ENCODE peak calls at places on chromosomes 1 and 21, in five cellular contexts. One of them, this sample, is unnamed.
A peak's percentile ranks its signal among the peaks of the same experiment; 100 is the strongest.

GRCh38 chr21:43328171-43328570 is 98.8 kb downstream of the SIK1 start:
- DNase-seq in psoas muscle: no peak
- DNase-seq in MM.1S: no peak
- DNase-seq in transverse colon: no peak
- DNase-seq in A549: no peak
- DNase-seq in this sample: no peak

GRCh38 chr1:19468397-19468956 is 16.9 kb downstream of the CAPZB start:
- DNase-seq in psoas muscle: no peak
- DNase-seq in MM.1S: no peak
- DNase-seq in transverse colon: peak; percentile 93
- DNase-seq in A549: peak; percentile 37
- DNase-seq in this sample: peak; percentile 68

GRCh38 chr21:33067457-33067856 is 2.5 kb upstream of the OLIG1 start:
- DNase-seq in psoas muscle: no peak
- DNase-seq in MM.1S: no peak
- DNase-seq in transverse colon: no peak
- DNase-seq in A549: no peak
- DNase-seq in this sample: no peak

GRCh38 chr1:27306892-27307850 is 14.8 kb upstream of the TMEM222 start:
- DNase-seq in psoas muscle: no peak
- DNase-seq in MM.1S: no peak
- DNase-seq in transverse colon: no peak
- DNase-seq in A549: no peak
- DNase-seq in this sample: no peak

GRCh38 chr1:5897281-5897680 is 94.9 kb downstream of the NPHP4 start:
- DNase-seq in psoas muscle: no peak
- DNase-seq in MM.1S: no peak
- DNase-seq in transverse colon: no peak
- DNase-seq in A549: no peak
- DNase-seq in this sample: no peak

GRCh38 chr1:178784131-178784536 is 59.1 kb downstream of the RALGPS2 start:
- DNase-seq in psoas muscle: no peak
- DNase-seq in MM.1S: peak; percentile 23
- DNase-seq in transverse colon: no peak
- DNase-seq in A549: no peak
- DNase-seq in this sample: no peak

GRCh38 chr1:217747156-217747769 is 116.1 kb downstream of the SPATA17 start:
- DNase-seq in psoas muscle: no peak
- DNase-seq in MM.1S: peak; percentile 56
- DNase-seq in transverse colon: no peak
- DNase-seq in A549: peak; percentile 7
- DNase-seq in this sample: no peak

GRCh38 chr1:182408435-182409070 is 8.1 kb upstream of the TEDDM1 start:
- DNase-seq in psoas muscle: no peak
- DNase-seq in MM.1S: no peak
- DNase-seq in transverse colon: peak; percentile 58
- DNase-seq in A549: no peak
- DNase-seq in this sample: no peak

GRCh38 chr1:54816951-54817350 is 15.8 kb upstream of the TTC22 start:
- DNase-seq in psoas muscle: no peak
- DNase-seq in MM.1S: no peak
- DNase-seq in transverse colon: no peak
- DNase-seq in A549: no peak
- DNase-seq in this sample: no peak

GRCh38 chr1:151828931-151829330 is 2.7 kb downstream of the RORC start:
- DNase-seq in psoas muscle: peak; percentile 48
- DNase-seq in MM.1S: no peak
- DNase-seq in transverse colon: no peak
- DNase-seq in A549: no peak
- DNase-seq in this sample: no peak

GRCh38 chr1:201127755-201128455 is 921 bp upstream of the ASCL5 start:
- DNase-seq in psoas muscle: no peak
- DNase-seq in MM.1S: no peak
- DNase-seq in transverse colon: no peak
- DNase-seq in A549: no peak
- DNase-seq in this sample: no peak

DNA sequence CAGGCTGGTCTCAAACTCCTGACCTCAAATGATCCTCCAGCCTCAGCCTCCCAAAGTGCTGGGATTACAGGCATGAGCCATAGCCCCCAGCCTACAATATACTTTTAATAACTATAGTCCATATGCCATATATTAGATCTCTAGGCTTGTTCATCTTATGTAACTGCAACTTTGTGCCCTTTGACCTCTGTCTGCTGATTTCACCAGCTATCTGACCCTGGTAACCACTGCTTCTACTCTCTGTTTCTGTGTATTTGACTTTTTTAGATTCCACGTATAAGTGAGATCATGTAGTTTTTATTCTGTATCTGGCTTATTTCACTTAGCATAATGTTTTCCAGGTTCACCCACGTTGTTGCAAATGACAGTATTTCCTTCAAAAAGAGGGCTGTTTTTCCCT is 25.5 kb downstream of the STUM start:
- DNase-seq in psoas muscle: no peak
- DNase-seq in MM.1S: no peak
- DNase-seq in transverse colon: no peak
- DNase-seq in A549: no peak
- DNase-seq in this sample: no peak
- TF ChIP-seq CTCF in psoas muscle: no peak
- TF ChIP-seq CTCF in MM.1S: no peak
- TF ChIP-seq CTCF in transverse colon: no peak
- TF ChIP-seq CTCF in A549: no peak
- TF ChIP-seq CTCF in this sample: no peak

GRCh38 chr1:25137521-25138395 is 94.5 kb downstream of the SYF2 start:
- DNase-seq in psoas muscle: no peak
- DNase-seq in MM.1S: no peak
- DNase-seq in transverse colon: no peak
- DNase-seq in A549: no peak
- DNase-seq in this sample: no peak
- TF ChIP-seq CTCF in psoas muscle: no peak
- TF ChIP-seq CTCF in MM.1S: no peak
- TF ChIP-seq CTCF in transverse colon: no peak
- TF ChIP-seq CTCF in A549: no peak
- TF ChIP-seq CTCF in this sample: no peak

GRCh38 chr1:47432071-47433036 is 5.5 kb upstream of the FOXD2 start:
- DNase-seq in psoas muscle: peak; percentile 69
- DNase-seq in MM.1S: no peak
- DNase-seq in transverse colon: peak; percentile 88
- DNase-seq in A549: peak; percentile 61
- DNase-seq in this sample: no peak
- TF ChIP-seq CTCF in psoas muscle: peak; percentile 57
- TF ChIP-seq CTCF in MM.1S: peak; percentile 26
- TF ChIP-seq CTCF in transverse colon: peak; percentile 87
- TF ChIP-seq CTCF in A549: peak; percentile 62
- TF ChIP-seq CTCF in this sample: no peak

DNA sequence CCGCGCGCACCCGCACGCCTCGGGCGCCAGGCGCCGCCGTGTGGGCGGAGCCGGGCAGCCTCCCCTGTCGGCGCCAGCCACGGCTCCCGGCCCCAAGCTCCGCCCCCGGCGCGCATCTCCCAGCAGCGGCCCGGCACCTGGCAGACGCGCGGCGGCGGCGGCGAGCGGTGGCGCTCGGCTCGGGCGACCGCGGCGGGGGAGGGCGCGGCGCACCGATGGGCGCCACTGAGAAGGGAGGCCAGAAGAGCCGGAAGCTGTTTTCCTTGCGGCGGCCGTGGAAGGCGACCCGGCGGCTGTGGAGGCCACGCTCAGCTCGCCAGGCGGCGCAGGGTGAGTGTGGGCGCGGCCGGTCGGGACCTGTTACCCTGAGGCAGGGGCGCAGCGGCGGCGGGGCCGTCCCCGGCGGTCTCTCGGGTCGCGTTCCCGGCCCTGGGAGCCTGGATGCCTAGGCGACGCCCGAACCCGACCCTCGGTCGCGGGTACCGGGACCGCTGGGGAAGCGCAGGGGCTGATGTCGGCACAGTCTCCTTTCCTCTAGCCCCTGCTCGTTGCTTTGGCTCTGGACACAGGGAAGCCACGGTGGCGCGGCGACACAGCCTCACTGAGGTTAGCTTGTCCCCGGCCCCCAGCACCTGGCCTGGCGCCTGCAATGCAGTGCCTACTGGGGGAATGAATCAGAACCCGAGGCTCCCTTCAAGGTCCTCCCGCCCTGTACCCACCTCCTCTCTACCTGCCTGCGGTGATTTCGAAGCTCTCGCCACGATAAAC is 54.8 kb upstream of the DNAJC6 start:
- DNase-seq in psoas muscle: peak; percentile 82
- DNase-seq in MM.1S: peak; percentile 93
- DNase-seq in transverse colon: peak; percentile 87
- DNase-seq in A549: peak; percentile 61
- DNase-seq in this sample: peak; percentile 93
- TF ChIP-seq CTCF in psoas muscle: peak; percentile 18
- TF ChIP-seq CTCF in MM.1S: no peak
- TF ChIP-seq CTCF in transverse colon: no peak
- TF ChIP-seq CTCF in A549: no peak
- TF ChIP-seq CTCF in this sample: no peak

GRCh38 chr1:24285231-24285630 is 33.9 kb upstream of the GRHL3 start:
- DNase-seq in psoas muscle: no peak
- DNase-seq in MM.1S: no peak
- DNase-seq in transverse colon: no peak
- DNase-seq in A549: no peak
- DNase-seq in this sample: no peak

GRCh38 chr1:24288479-24288878 is 30.7 kb upstream of the GRHL3 start:
- DNase-seq in psoas muscle: no peak
- DNase-seq in MM.1S: no peak
- DNase-seq in transverse colon: no peak
- DNase-seq in A549: no peak
- DNase-seq in this sample: no peak

GRCh38 chr1:24284156-24284471 is 35.0 kb upstream of the GRHL3 start:
- DNase-seq in psoas muscle: no peak
- DNase-seq in MM.1S: no peak
- DNase-seq in transverse colon: no peak
- DNase-seq in A549: peak; percentile 24
- DNase-seq in this sample: peak; percentile 31

GRCh38 chr1:24283326-24284155 is 35.6 kb upstream of the GRHL3 start:
- DNase-seq in psoas muscle: no peak
- DNase-seq in MM.1S: no peak
- DNase-seq in transverse colon: no peak
- DNase-seq in A549: peak; percentile 28
- DNase-seq in this sample: peak; percentile 39

DNA sequence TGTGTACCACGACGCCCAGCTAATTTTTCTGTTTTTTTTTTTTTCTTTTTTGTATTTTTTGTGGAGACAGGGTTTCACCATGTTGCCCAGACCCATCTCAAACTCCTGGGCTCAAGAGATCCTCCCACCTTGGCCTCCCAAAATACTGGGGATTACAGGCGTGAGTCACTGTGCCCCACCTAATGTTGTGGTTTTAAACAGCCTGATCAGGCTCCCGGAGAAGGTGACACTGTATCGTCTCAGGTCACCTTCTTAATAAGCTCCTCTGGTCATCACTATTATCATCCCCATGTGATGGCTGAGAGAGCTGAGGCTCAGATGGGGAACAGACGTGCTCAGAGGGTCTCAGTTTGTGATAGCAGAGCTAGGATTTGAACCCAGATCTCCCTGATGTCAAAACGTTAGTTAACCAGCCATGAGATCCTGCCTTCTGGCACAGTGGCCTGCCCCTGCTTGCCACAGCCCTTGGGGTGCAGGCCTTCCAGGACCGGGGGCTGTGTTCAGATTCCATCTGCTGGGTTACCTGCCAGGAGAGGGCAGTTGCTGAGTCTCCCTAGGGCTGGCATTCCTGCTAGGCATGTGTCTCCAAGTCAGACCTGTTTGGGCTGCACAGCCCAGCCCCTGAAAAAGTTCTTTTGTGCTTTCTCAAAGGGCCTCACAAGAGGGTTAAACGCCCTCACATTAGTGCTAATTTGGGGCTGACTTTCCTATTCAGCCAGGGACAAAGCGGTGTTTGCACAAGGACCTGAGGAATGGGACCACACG is 32.7 kb upstream of the GRHL3 start:
- DNase-seq in psoas muscle: no peak
- DNase-seq in MM.1S: no peak
- DNase-seq in transverse colon: no peak
- DNase-seq in A549: no peak
- DNase-seq in this sample: no peak
- TF ChIP-seq CTCF in psoas muscle: no peak
- TF ChIP-seq CTCF in MM.1S: no peak
- TF ChIP-seq CTCF in transverse colon: no peak
- TF ChIP-seq CTCF in A549: no peak
- TF ChIP-seq CTCF in this sample: no peak

GRCh38 chr1:100268202-100268601 is 2.2 kb downstream of the RTCA start:
- DNase-seq in psoas muscle: no peak
- DNase-seq in MM.1S: no peak
- DNase-seq in transverse colon: no peak
- DNase-seq in A549: no peak
- DNase-seq in this sample: no peak

GRCh38 chr1:100261686-100262085 is 4.3 kb upstream of the RTCA start:
- DNase-seq in psoas muscle: no peak
- DNase-seq in MM.1S: no peak
- DNase-seq in transverse colon: no peak
- DNase-seq in A549: no peak
- DNase-seq in this sample: no peak

GRCh38 chr1:100265562-100265930 is 470 bp upstream of the RTCA start:
- DNase-seq in psoas muscle: no peak
- DNase-seq in MM.1S: peak; percentile 16
- DNase-seq in transverse colon: peak; percentile 13
- DNase-seq in A549: no peak
- DNase-seq in this sample: peak; percentile 7

GRCh38 chr1:100267284-100267683 is 1.3 kb downstream of the RTCA start:
- DNase-seq in psoas muscle: no peak
- DNase-seq in MM.1S: no peak
- DNase-seq in transverse colon: no peak
- DNase-seq in A549: no peak
- DNase-seq in this sample: no peak

DNA sequence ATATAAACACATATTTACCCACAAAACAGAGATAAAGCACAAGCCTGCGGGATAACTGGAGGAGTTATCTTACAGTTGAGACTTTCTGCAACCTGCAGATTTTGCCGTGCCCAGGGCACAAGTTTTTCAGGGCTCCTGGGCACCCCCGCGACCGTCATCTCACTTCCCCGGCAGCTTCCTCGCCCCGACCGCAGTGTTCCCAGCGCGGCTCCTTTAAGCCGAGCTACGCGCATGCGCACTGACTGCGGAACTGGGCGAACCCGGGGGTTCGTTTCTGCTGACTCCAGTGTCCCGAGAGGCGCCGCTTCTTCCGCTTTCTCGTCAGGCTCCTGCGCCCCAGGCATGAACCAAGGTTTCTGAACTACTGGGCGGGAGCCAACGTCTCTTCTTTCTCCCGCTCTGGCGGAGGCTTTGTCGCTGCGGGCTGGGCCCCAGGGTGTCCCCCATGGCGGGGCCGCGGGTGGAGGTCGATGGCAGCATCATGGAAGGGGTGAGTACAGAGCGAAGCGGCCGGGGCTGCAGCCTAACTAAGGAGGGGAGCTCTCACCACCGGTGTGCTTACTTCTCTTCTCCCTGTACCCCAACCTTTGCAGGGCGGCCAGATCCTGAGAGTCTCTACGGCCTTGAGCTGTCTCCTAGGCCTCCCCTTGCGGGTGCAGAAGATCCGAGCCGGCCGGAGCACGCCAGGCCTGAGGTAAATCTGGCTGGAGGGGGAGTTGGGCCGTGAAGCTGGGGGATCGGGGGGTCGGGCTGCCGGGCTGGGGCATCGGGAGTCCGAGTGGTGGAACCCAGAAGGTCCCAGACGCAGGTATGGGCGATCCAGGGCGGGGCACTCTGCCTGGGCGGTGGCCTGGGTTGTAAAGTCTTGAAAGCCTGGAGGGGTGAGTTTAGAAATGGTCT is at the start of gene RTCA:
- DNase-seq in psoas muscle: peak; percentile 98
- DNase-seq in MM.1S: peak; percentile 92
- DNase-seq in transverse colon: peak; percentile 97
- DNase-seq in A549: peak; percentile 74
- DNase-seq in this sample: peak; percentile 87
- TF ChIP-seq CTCF in psoas muscle: no peak
- TF ChIP-seq CTCF in MM.1S: no peak
- TF ChIP-seq CTCF in transverse colon: no peak
- TF ChIP-seq CTCF in A549: no peak
- TF ChIP-seq CTCF in this sample: no peak

This sample was measured in Calu3.